ENCODE peak calls at places on chromosomes 13 and 19, in four cellular contexts. A, X, H and Z are unnamed samples.

GRCh38 chr19:53879145-53880037 is 2.6 kb upstream of the PRKCG start:
- DNase-seq in X (peak), A (peak), H (peak), Z (peak)

GRCh38 chr13:78589206-78589605 is 14.1 kb downstream of the POU4F1 start:
- DNase-seq in H (no peak), X (no peak), A (no peak), Z (no peak)

GRCh38 chr19:23415561-23416191 is 20.4 kb upstream of the ZNF91 start:
- DNase-seq in X (no peak), H (no peak), A (no peak), Z (no peak)

GRCh38 chr19:49651029-49651825 is 9.2 kb downstream of the SCAF1 start:
- DNase-seq in H (no peak), X (no peak), A (no peak), Z (no peak)

GRCh38 chr13:40149611-40150283 is 494.3 kb downstream of the COG6 start:
- DNase-seq in X (peak), A (peak), H (peak), Z (peak)

GRCh38 chr13:63481334-63481733 is 2065.7 kb upstream of the PCDH20 start:
- DNase-seq in X (no peak), H (no peak), A (no peak), Z (peak)

GRCh38 chr13:110156186-110157065 is 150.5 kb downstream of the COL4A1 start:
- DNase-seq in A (no peak), X (no peak), H (no peak), Z (no peak)

GRCh38 chr13:42964681-42965305 is 27.2 kb downstream of the EPSTI1 start:
- DNase-seq in A (no peak), H (no peak), X (no peak), Z (no peak)

GRCh38 chr13:78608705-78609463 is 5.5 kb upstream of the POU4F1 start:
- DNase-seq in H (no peak), X (no peak), A (no peak), Z (no peak)

GRCh38 chr13:24670927-24671326 is 9.3 kb upstream of the ATP12A start:
- DNase-seq in A (no peak), H (no peak), X (no peak), Z (no peak)

GRCh38 chr19:28482221-28482620 is 730.7 kb downstream of the UQCRFS1 start:
- DNase-seq in H (no peak), X (no peak), A (no peak), Z (no peak)

GRCh38 chr13:95553614-95554385 is 1.3 kb downstream of the CLDN10 start:
- DNase-seq in H (no peak), X (no peak), A (no peak), Z (no peak)

GRCh38 chr19:1882089-1882785 is 3.1 kb downstream of the ABHD17A start:
- DNase-seq in H (no peak), A (no peak), X (no peak), Z (no peak)

GRCh38 chr19:16051254-16052025 is 24.9 kb upstream of the TPM4 start:
- DNase-seq in H (no peak), A (no peak), X (no peak), Z (no peak)

GRCh38 chr13:101576977-101577376 is 124.5 kb downstream of the ITGBL1 start:
- DNase-seq in A (no peak), X (no peak), H (no peak), Z (no peak)

GRCh38 chr13:47908200-47908902 is 92.7 kb downstream of the SUCLA2 start:
- DNase-seq in A (no peak), X (no peak), H (peak), Z (no peak)

GRCh38 chr19:1171755-1172352 is 2.2 kb downstream of the SBNO2 start:
- DNase-seq in H (no peak), A (no peak), X (no peak), Z (no peak)

GRCh38 chr13:20553309-20553708 is 13.6 kb upstream of the IFT88 start:
- DNase-seq in X (no peak), H (no peak), A (no peak), Z (no peak)

GRCh38 chr19:2335848-2336247 is 7.4 kb downstream of the SPPL2B start:
- DNase-seq in A (no peak), X (no peak), H (no peak), Z (no peak)

GRCh38 chr19:15702590-15702930 is 25.3 kb upstream of the OR10H2 start:
- DNase-seq in A (peak), H (no peak), X (peak), Z (no peak)

GRCh38 chr19:15264061-15264932 is 32.0 kb upstream of the EPHX3 start:
- DNase-seq in X (peak), A (no peak), H (peak), Z (no peak)

GRCh38 chr19:8643860-8644653 is 13.6 kb downstream of the NFILZ start:
- DNase-seq in H (no peak), X (no peak), A (no peak), Z (no peak)

GRCh38 chr19:4815426-4816387 is 15.8 kb downstream of the TICAM1 start:
- DNase-seq in H (peak), A (peak), X (peak), Z (peak)

GRCh38 chr13:35720690-35721554 is 244.4 kb upstream of the MAB21L1 start:
- DNase-seq in X (peak), H (no peak), A (no peak), Z (no peak)

GRCh38 chr13:110495376-110495775 is 66.1 kb downstream of the RAB20 start:
- DNase-seq in H (no peak), A (no peak), X (no peak), Z (no peak)

GRCh38 chr19:35639863-35640262 is 1.7 kb upstream of the ETV2 start:
- DNase-seq in A (no peak), H (no peak), X (no peak), Z (no peak)

GRCh38 chr13:86161257-86161656 is 362.0 kb upstream of the SLITRK6 start:
- DNase-seq in X (no peak), H (no peak), A (no peak), Z (no peak)

GRCh38 chr13:23007430-23007829 is 173.3 kb upstream of the SGCG start:
- DNase-seq in X (peak), A (no peak), H (no peak), Z (no peak)

GRCh38 chr13:57552441-57552840 is 79.1 kb upstream of the PCDH17 start:
- DNase-seq in A (no peak), H (no peak), X (no peak), Z (no peak)

GRCh38 chr13:59601993-59602392 is 561.7 kb downstream of the DIAPH3 start:
- DNase-seq in A (no peak), H (no peak), X (no peak), Z (no peak)

GRCh38 chr19:10975374-10976036 is 14.7 kb downstream of the SMARCA4 start:
- DNase-seq in H (no peak), X (peak), A (no peak), Z (peak)

GRCh38 chr13:62130016-62130970 is 714.6 kb upstream of the PCDH20 start:
- DNase-seq in A (no peak), H (no peak), X (no peak), Z (no peak)

GRCh38 chr19:6270822-6271221 is 9.0 kb downstream of the MLLT1 start:
- DNase-seq in H (no peak), X (no peak), A (no peak), Z (no peak)

GRCh38 chr19:6272913-6273600 is 6.7 kb downstream of the MLLT1 start:
- DNase-seq in H (no peak), X (peak), A (no peak), Z (no peak)

GRCh38 chr19:6271251-6271650 is 8.5 kb downstream of the MLLT1 start:
- DNase-seq in X (peak), A (no peak), H (no peak), Z (no peak)

GRCh38 chr19:6272411-6272791 is 7.4 kb downstream of the MLLT1 start:
- DNase-seq in X (peak), A (no peak), H (no peak), Z (no peak)

GRCh38 chr19:6271721-6272410 is 7.9 kb downstream of the MLLT1 start:
- DNase-seq in H (no peak), A (no peak), X (peak), Z (no peak)
- TF ChIP-seq CTCF in H (peak), A (peak), X (peak), Z (peak)

GRCh38 chr19:13797870-13798269 is 2.6 kb downstream of the ZSWIM4 start:
- DNase-seq in H (no peak), A (no peak), X (peak), Z (no peak)

GRCh38 chr19:13795595-13796300 is 505 bp downstream of the ZSWIM4 start:
- DNase-seq in H (no peak), A (no peak), X (no peak), Z (no peak)

GRCh38 chr19:13794752-13795589 is at the start of gene ZSWIM4:
- DNase-seq in A (peak), H (peak), X (peak), Z (peak)

GRCh38 chr19:13797058-13797440 is 1.8 kb downstream of the ZSWIM4 start:
- DNase-seq in X (no peak), A (no peak), H (no peak), Z (no peak)

DNA sequence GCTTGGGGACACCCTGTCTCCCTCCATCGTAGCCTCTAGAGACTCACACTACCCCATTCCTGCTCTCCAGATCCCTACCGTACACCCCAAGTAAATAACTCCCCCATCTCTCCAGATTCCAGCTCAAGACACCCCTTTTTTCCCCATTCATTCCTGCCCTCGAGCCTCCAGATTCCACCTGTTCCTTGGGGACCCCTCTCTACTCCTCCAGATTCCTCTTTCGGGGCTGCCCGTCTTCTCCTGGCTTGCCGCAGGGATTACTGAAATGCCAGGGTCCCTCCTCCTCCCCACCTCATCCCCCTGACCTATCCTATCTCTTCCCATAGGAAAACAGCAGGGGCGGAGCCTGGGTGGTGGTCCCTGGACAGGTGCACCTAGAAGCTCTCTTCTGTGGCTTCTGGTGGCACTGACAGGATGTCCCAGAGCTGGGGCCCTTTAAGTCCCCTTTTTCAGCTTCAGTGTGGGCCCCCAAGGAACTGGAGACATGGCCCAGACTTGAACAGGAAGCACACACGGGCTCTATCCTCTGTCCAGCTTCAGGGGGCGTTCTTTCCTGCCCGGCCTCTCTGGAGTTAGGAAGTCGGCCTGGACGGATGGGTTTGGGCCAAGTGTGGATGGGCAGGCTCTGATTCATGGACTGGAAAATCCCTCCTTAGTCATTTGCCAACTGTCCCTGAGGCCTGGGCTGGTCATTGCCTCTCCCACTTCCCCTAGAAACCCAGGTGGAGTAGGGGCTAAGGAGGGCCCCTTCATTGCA is 1.2 kb downstream of the ZSWIM4 start:
- DNase-seq in X (peak), A (peak), H (peak), Z (peak)
- TF ChIP-seq CTCF in X (peak), A (peak), H (peak), Z (peak)

GRCh38 chr13:72221276-72221962 is 354.4 kb upstream of the DACH1 start:
- DNase-seq in A (no peak), H (no peak), X (no peak), Z (no peak)
- TF ChIP-seq CTCF in A (peak), H (peak), X (no peak), Z (peak)

GRCh38 chr19:47768604-47769003 is 9.9 kb upstream of the SELENOW start:
- DNase-seq in H (no peak), A (no peak), X (no peak), Z (no peak)

GRCh38 chr19:47766359-47766620 is 12.2 kb upstream of the SELENOW start:
- DNase-seq in A (no peak), H (no peak), X (no peak), Z (no peak)

GRCh38 chr19:47766670-47767069 is 11.8 kb upstream of the SELENOW start:
- DNase-seq in X (no peak), A (no peak), H (no peak), Z (no peak)

GRCh38 chr19:47767349-47767748 is 11.2 kb upstream of the SELENOW start:
- DNase-seq in H (no peak), X (no peak), A (no peak), Z (no peak)

GRCh38 chr19:47769534-47769933 is 9.0 kb upstream of the SELENOW start:
- DNase-seq in A (no peak), H (no peak), X (no peak), Z (no peak)
- TF ChIP-seq CTCF in A (no peak), H (no peak), X (no peak), Z (no peak)

GRCh38 chr19:13260883-13261653 is 110.9 kb downstream of the IER2 start:
- DNase-seq in X (no peak), H (peak), A (peak), Z (peak)
- TF ChIP-seq CTCF in X (no peak), H (peak), A (no peak), Z (no peak)

GRCh38 chr19:58002384-58003152 is at the start of gene ZNF606:
- DNase-seq in X (peak), H (peak), A (peak), Z (peak)

GRCh38 chr19:58003153-58003828 is 671 bp upstream of the ZNF606 start:
- DNase-seq in H (no peak), A (no peak), X (no peak), Z (no peak)

GRCh38 chr19:58001895-58002369 is 688 bp downstream of the ZNF606 start:
- DNase-seq in A (no peak), H (no peak), X (no peak), Z (no peak)

GRCh38 chr19:58000677-58001076 is 1.9 kb downstream of the ZNF606 start:
- DNase-seq in A (no peak), X (no peak), H (no peak), Z (no peak)
- TF ChIP-seq CTCF in A (no peak), X (no peak), H (no peak), Z (no peak)

GRCh38 chr13:32582991-32583390 is 3.3 kb upstream of the PDS5B start:
- DNase-seq in X (no peak), A (no peak), H (no peak), Z (no peak)

GRCh38 chr13:32585625-32586021 is 629 bp upstream of the PDS5B start:
- DNase-seq in H (no peak), A (no peak), X (peak), Z (no peak)

GRCh38 chr13:32586022-32586900 is at the start of gene PDS5B:
- DNase-seq in X (peak), A (peak), H (peak), Z (peak)

GRCh38 chr13:32587774-32588165 is 1.5 kb downstream of the PDS5B start:
- DNase-seq in H (no peak), X (no peak), A (no peak), Z (peak)

GRCh38 chr13:32587014-32587773 is 942 bp downstream of the PDS5B start:
- DNase-seq in A (no peak), X (peak), H (no peak), Z (peak)
- TF ChIP-seq CTCF in A (no peak), X (peak), H (no peak), Z (no peak)

DNA sequence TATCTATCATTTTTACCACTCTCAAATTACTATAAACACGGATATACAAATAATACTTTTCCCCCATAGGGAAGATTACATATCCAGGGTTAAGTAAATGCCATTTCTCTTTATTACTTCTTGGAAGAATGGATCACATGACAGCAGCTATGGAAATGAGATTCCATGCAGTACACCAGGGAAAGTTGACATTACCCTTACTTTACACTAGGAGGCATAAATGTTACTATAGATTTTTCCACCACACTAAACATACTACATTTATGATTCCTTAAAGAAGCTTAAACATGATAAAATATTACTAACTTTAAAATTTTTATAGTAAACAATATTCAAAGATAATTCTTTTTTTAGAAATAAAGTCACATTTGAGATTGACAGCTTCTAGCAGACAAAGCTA is 611.4 kb downstream of the PCDH9 start:
- DNase-seq in H (peak), X (no peak), A (peak), Z (no peak)
- TF ChIP-seq CTCF in H (peak), X (no peak), A (peak), Z (peak)